ENCODE peak calls at places on chromosomes 2 and 18, in eight cellular contexts. Q is WERI-Rb-1; X is K562; G is CD8-positive, alpha-beta T cell; B is right atrium auricular region; T is ovary; S is lung; Z is heart right ventricle. U is an unnamed sample.

GRCh38 chr2:203451686-203452085 is 83.4 kb downstream of the RAPH1 start:
- DNase-seq in Q (no peak), X (no peak), G (no peak), B (no peak), T (no peak), S (no peak), Z (no peak), U (no peak)

GRCh38 chr2:37326285-37326684 is 1.7 kb upstream of the PRKD3 start:
- DNase-seq in Q (no peak), X (no peak), G (no peak), B (peak; percentile 72), T (no peak), S (peak; percentile 54), Z (no peak), U (peak; percentile 34)

GRCh38 chr18:46148810-46149209 is 44.6 kb downstream of the HAUS1 start:
- DNase-seq in Q (peak; percentile 70), X (peak; percentile 38), G (peak; percentile 67), B (peak; percentile 61), T (no peak), S (peak; percentile 38), Z (no peak), U (no peak)

GRCh38 chr2:27088644-27089043 is 2.1 kb downstream of the KHK start:
- DNase-seq in Q (no peak), X (no peak), G (no peak), B (no peak), T (no peak), S (no peak), Z (no peak), U (no peak)

GRCh38 chr2:70994055-70994444 is 623 bp downstream of the TEX261 start:
- DNase-seq in Q (no peak), X (no peak), G (no peak), B (peak; percentile 58), T (no peak), S (peak; percentile 27), Z (no peak), U (no peak)

GRCh38 chr2:112138143-112139032 is at the start of gene FBLN7:
- DNase-seq in Q (peak; percentile 53), X (no peak), G (peak; percentile 47), B (peak; percentile 50), T (no peak), S (no peak), Z (peak; percentile 33), U (no peak)

GRCh38 chr2:201808070-201808469 is 1.7 kb downstream of the CDK15 start:
- DNase-seq in Q (no peak), X (no peak), G (no peak), B (no peak), T (no peak), S (no peak), Z (no peak), U (no peak)

GRCh38 chr2:108884629-108885028 is 98.1 kb downstream of the CCDC138 start:
- DNase-seq in Q (no peak), X (no peak), G (no peak), B (no peak), T (no peak), S (no peak), Z (no peak), U (no peak)

GRCh38 chr2:238557855-238558435 is 131.2 kb downstream of the ASB1 start:
- DNase-seq in Q (no peak), X (no peak), G (no peak), B (no peak), T (no peak), S (no peak), Z (no peak), U (no peak)
- H3K36me3 ChIP-seq in Q (no peaks in the 10 kb centered on the region), X (no peaks in the 10 kb centered on the region), G (no peaks in the 10 kb centered on the region), B (no peaks in the 10 kb centered on the region), T (no peaks in the 10 kb centered on the region), S (no peaks in the 10 kb centered on the region), Z (no peaks in the 10 kb centered on the region), U (no peaks in the 10 kb centered on the region)

GRCh38 chr2:96549967-96550786 is 13.6 kb downstream of the ARID5A start:
- DNase-seq in Q (peak; percentile 62), X (peak; percentile 81), G (no peak), B (no peak), T (no peak), S (no peak), Z (no peak), U (peak; percentile 81)
- TF ChIP-seq CTCF in Q (peak; percentile 59), X (peak; percentile 94), G (no peak), B (peak; percentile 63), T (no peak), S (no peak), Z (peak; percentile 62), U (peak; percentile 64)

DNA sequence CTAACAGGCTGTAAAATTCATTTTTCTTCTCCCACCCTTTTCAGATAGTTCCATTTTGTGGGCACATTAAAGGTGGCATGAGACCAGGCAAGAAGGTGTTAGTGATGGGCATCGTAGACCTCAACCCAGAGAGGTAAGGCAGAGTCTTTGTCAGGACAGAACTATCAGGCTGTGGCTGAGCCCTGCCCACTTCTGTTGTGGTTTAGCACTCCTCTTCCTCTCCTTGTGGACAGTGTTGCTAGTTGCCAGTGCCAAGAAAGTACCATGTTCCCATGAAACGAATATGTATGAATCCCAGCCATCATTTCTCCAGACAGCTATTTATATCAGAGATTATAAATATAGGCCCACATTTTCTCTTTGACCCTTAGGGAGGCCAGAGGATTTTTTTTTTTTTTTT is 1.6 kb downstream of the LGALSL start:
- DNase-seq in Q (no peak), X (no peak), G (no peak), B (no peak), T (no peak), S (no peak), Z (no peak), U (no peak)
- H3K4me3 ChIP-seq in Q (no peak overlapping the region), X (no peak overlapping the region), G (no peak overlapping the region), B (peak overlapping the region; percentile 92), T (no peak overlapping the region), S (no peak overlapping the region), Z (peak overlapping the region; percentile 79), U (no peak overlapping the region)

DNA sequence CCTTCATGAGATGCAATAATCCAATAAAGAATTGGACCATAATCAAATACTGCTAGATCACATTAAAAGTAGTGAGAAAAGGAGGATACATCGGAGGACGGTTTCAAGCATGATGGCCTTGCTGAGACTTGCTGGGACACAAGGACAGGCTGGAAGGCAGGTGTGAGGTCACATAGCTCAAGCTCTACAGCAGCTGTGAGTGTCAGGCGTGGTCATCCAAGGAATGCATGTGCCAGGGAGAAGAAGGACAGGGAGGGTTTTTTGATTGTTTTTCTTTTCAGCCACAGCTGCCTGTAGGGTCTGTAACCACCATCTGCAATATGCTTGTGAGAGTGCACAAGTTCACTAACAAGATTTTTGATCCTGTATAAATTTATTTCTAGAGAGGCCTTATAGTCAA is 57.6 kb downstream of the BMP10 start:
- DNase-seq in Q (no peak), X (no peak), G (no peak), B (no peak), T (no peak), S (peak; percentile 13), Z (no peak), U (no peak)
- H3K36me3 ChIP-seq in Q (no peaks in the 10 kb centered on the region), X (peaks cover 4% of the 10 kb centered on the region), G (peaks cover 71% of the 10 kb centered on the region), B (peaks cover 4% of the 10 kb centered on the region), T (no peaks in the 10 kb centered on the region), S (peaks cover 20% of the 10 kb centered on the region), Z (peaks cover 91% of the 10 kb centered on the region), U (no peaks in the 10 kb centered on the region)

DNA sequence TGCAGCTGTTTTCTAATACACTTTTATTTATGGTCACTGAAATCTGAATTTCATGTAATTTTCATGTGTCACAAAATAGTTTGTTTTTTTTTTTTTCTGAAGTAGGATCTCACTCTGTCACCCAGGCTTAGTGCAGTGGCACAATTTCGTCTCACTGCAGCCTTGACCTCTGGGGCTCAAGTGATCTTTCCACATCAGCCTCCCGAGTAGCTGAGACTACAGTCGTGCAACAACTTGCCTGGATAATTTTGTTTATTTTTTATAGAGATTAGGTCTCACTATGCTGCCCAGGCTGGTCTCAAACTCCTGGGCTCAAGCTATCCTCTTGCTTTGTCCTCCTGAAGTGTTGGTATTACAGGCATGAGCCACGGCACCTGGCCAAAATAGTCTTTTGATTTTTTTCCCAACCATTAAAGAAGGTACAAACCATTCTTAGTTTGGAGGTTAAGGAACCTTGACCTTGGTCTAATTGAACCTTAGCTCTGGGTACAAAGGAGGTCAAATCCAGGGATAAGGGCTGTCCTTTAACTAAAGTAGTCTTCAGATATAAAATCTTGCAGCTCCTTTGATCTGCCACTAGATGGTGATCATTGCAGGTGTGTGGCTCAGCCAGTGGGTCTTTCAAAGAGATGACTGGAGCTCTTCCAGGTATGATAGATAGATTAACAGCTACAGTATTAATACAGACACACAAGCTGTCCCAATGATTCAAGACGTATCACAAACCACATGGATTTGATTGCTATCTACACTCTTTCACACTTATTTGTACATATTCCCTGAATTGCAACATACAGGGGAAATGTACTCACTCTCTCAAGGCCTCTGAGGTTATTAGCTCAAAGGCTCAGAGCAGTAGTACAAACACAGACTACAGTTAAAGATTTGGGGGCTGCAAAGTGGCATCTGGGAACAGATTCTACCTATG is 4.7 kb upstream of the KRCC1 start:
- DNase-seq in Q (peak; percentile 26), X (peak; percentile 64), G (no peak), B (peak; percentile 38), T (no peak), S (no peak), Z (no peak), U (no peak)
- TF ChIP-seq CTCF in Q (peak; percentile 68), X (peak; percentile 90), G (peak; percentile 88), B (peak; percentile 85), T (no peak), S (peak; percentile 34), Z (peak; percentile 86), U (peak; percentile 54)

DNA sequence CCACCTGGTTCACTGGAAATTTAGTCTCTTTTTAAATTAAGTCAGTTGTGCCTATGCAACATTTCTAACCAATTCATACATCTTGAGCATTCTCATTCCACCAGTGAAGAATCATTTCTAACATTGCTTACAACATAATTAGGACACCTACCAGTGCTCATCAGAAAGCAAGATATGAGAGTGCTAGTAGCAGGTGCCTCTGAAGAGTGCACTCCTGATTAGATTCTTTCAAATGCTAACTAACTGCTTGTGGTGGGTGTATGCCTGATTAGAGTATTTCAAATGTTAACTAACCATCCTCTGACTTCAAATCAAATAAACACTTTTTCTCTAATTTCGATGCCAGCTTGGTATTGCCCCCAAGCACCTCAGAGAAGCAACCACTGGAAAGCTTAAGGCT is 124.3 kb upstream of the DNAJC10 start:
- DNase-seq in Q (no peak), X (no peak), G (no peak), B (no peak), T (no peak), S (no peak), Z (no peak), U (no peak)
- H3K4me3 ChIP-seq in Q (no peak overlapping the region), X (no peak overlapping the region), G (no peak overlapping the region), B (no peak overlapping the region), T (no peak overlapping the region), S (no peak overlapping the region), Z (no peak overlapping the region), U (no peak overlapping the region)

U was measured in pancreas.